ENCODE peak calls at places on chromosomes 1 and 21, in six cellular contexts. One of them, this sample, is unnamed.

GRCh38 chr1:201288007-201288406 is 4.7 kb downstream of the PKP1 start:
- DNase-seq in cardiac fibroblast: no peak
- DNase-seq in AG09319: no peak
- DNase-seq in progenitor cell of endocrine pancreas: no peak
- DNase-seq in Calu3: no peak
- DNase-seq in fibroblast of pulmonary artery: no peak
- DNase-seq in this sample: no peak

GRCh38 chr1:108199231-108199657 is 899 bp downstream of the SLC25A24 start:
- DNase-seq in cardiac fibroblast: peak
- DNase-seq in AG09319: no peak
- DNase-seq in progenitor cell of endocrine pancreas: no peak
- DNase-seq in Calu3: peak
- DNase-seq in fibroblast of pulmonary artery: peak
- DNase-seq in this sample: no peak

GRCh38 chr1:94275116-94275515 is 37.7 kb upstream of the ARHGAP29 start:
- DNase-seq in cardiac fibroblast: peak
- DNase-seq in AG09319: no peak
- DNase-seq in progenitor cell of endocrine pancreas: no peak
- DNase-seq in Calu3: no peak
- DNase-seq in fibroblast of pulmonary artery: peak
- DNase-seq in this sample: no peak

GRCh38 chr1:160575112-160575664 is 4.1 kb downstream of the CD84 start:
- DNase-seq in cardiac fibroblast: no peak
- DNase-seq in AG09319: no peak
- DNase-seq in progenitor cell of endocrine pancreas: no peak
- DNase-seq in Calu3: no peak
- DNase-seq in fibroblast of pulmonary artery: no peak
- DNase-seq in this sample: no peak

GRCh38 chr21:35585155-35585554 is 475.2 kb downstream of the SETD4 start:
- DNase-seq in cardiac fibroblast: no peak
- DNase-seq in AG09319: no peak
- DNase-seq in progenitor cell of endocrine pancreas: no peak
- DNase-seq in Calu3: no peak
- DNase-seq in fibroblast of pulmonary artery: no peak
- DNase-seq in this sample: peak

GRCh38 chr21:29301703-29302102 is 3.0 kb downstream of the BACH1 start:
- DNase-seq in cardiac fibroblast: no peak
- DNase-seq in AG09319: no peak
- DNase-seq in progenitor cell of endocrine pancreas: no peak
- DNase-seq in Calu3: no peak
- DNase-seq in fibroblast of pulmonary artery: no peak
- DNase-seq in this sample: no peak

GRCh38 chr21:41564871-41565281 is 56.9 kb upstream of the TMPRSS2 start:
- DNase-seq in cardiac fibroblast: peak
- DNase-seq in AG09319: peak
- DNase-seq in progenitor cell of endocrine pancreas: no peak
- DNase-seq in Calu3: peak
- DNase-seq in fibroblast of pulmonary artery: peak
- DNase-seq in this sample: no peak

GRCh38 chr1:151539321-151540020 is 638 bp upstream of the TUFT1 start:
- DNase-seq in cardiac fibroblast: peak
- DNase-seq in AG09319: peak
- DNase-seq in progenitor cell of endocrine pancreas: peak
- DNase-seq in Calu3: peak
- DNase-seq in fibroblast of pulmonary artery: peak
- DNase-seq in this sample: peak

GRCh38 chr1:15962671-15963362 is 13.1 kb downstream of the ZBTB17 start:
- DNase-seq in cardiac fibroblast: no peak
- DNase-seq in AG09319: no peak
- DNase-seq in progenitor cell of endocrine pancreas: no peak
- DNase-seq in Calu3: no peak
- DNase-seq in fibroblast of pulmonary artery: no peak
- DNase-seq in this sample: no peak

GRCh38 chr1:213582976-213583567 is 404.7 kb upstream of the PROX1 start:
- DNase-seq in cardiac fibroblast: no peak
- DNase-seq in AG09319: no peak
- DNase-seq in progenitor cell of endocrine pancreas: no peak
- DNase-seq in Calu3: no peak
- DNase-seq in fibroblast of pulmonary artery: no peak
- DNase-seq in this sample: no peak

GRCh38 chr1:240258910-240259309 is 167.2 kb downstream of the FMN2 start:
- DNase-seq in cardiac fibroblast: peak
- DNase-seq in AG09319: peak
- DNase-seq in progenitor cell of endocrine pancreas: no peak
- DNase-seq in Calu3: no peak
- DNase-seq in fibroblast of pulmonary artery: peak
- DNase-seq in this sample: no peak

GRCh38 chr1:32623775-32624174 is 26.6 kb downstream of the ZBTB8OS start:
- DNase-seq in cardiac fibroblast: no peak
- DNase-seq in AG09319: no peak
- DNase-seq in progenitor cell of endocrine pancreas: no peak
- DNase-seq in Calu3: no peak
- DNase-seq in fibroblast of pulmonary artery: no peak
- DNase-seq in this sample: no peak

GRCh38 chr1:202076050-202076511 is 46.6 kb upstream of the GPR37L1 start:
- DNase-seq in cardiac fibroblast: no peak
- DNase-seq in AG09319: no peak
- DNase-seq in progenitor cell of endocrine pancreas: no peak
- DNase-seq in Calu3: no peak
- DNase-seq in fibroblast of pulmonary artery: no peak
- DNase-seq in this sample: no peak

GRCh38 chr21:39085843-39086415 is 97.3 kb downstream of the PSMG1 start:
- DNase-seq in cardiac fibroblast: no peak
- DNase-seq in AG09319: no peak
- DNase-seq in progenitor cell of endocrine pancreas: no peak
- DNase-seq in Calu3: no peak
- DNase-seq in fibroblast of pulmonary artery: no peak
- DNase-seq in this sample: no peak

GRCh38 chr1:44672254-44672955 is 1.9 kb downstream of the TMEM53 start:
- DNase-seq in cardiac fibroblast: no peak
- DNase-seq in AG09319: no peak
- DNase-seq in progenitor cell of endocrine pancreas: no peak
- DNase-seq in Calu3: no peak
- DNase-seq in fibroblast of pulmonary artery: peak
- DNase-seq in this sample: no peak

GRCh38 chr1:172507741-172508140 is 25.2 kb upstream of the SUCO start:
- DNase-seq in cardiac fibroblast: no peak
- DNase-seq in AG09319: no peak
- DNase-seq in progenitor cell of endocrine pancreas: no peak
- DNase-seq in Calu3: no peak
- DNase-seq in fibroblast of pulmonary artery: no peak
- DNase-seq in this sample: no peak

GRCh38 chr1:67281246-67281645 is 26.4 kb upstream of the IL12RB2 start:
- DNase-seq in cardiac fibroblast: no peak
- DNase-seq in AG09319: no peak
- DNase-seq in progenitor cell of endocrine pancreas: no peak
- DNase-seq in Calu3: no peak
- DNase-seq in fibroblast of pulmonary artery: no peak
- DNase-seq in this sample: no peak

GRCh38 chr1:33763406-33763805 is 100.5 kb upstream of the HMGB4 start:
- DNase-seq in cardiac fibroblast: no peak
- DNase-seq in AG09319: no peak
- DNase-seq in progenitor cell of endocrine pancreas: no peak
- DNase-seq in Calu3: no peak
- DNase-seq in fibroblast of pulmonary artery: peak
- DNase-seq in this sample: no peak

GRCh38 chr1:212967767-212968166 is 17.4 kb downstream of the VASH2 start:
- DNase-seq in cardiac fibroblast: peak
- DNase-seq in AG09319: no peak
- DNase-seq in progenitor cell of endocrine pancreas: no peak
- DNase-seq in Calu3: peak
- DNase-seq in fibroblast of pulmonary artery: peak
- DNase-seq in this sample: no peak

GRCh38 chr1:186566140-186566850 is 105.4 kb upstream of the PDC start:
- DNase-seq in cardiac fibroblast: no peak
- DNase-seq in AG09319: no peak
- DNase-seq in progenitor cell of endocrine pancreas: no peak
- DNase-seq in Calu3: no peak
- DNase-seq in fibroblast of pulmonary artery: peak
- DNase-seq in this sample: no peak

GRCh38 chr1:94629259-94630181 is 88.0 kb upstream of the F3 start:
- DNase-seq in cardiac fibroblast: no peak
- DNase-seq in AG09319: no peak
- DNase-seq in progenitor cell of endocrine pancreas: no peak
- DNase-seq in Calu3: no peak
- DNase-seq in fibroblast of pulmonary artery: no peak
- DNase-seq in this sample: no peak

GRCh38 chr1:223074901-223075300 is 68.1 kb downstream of the TLR5 start:
- DNase-seq in cardiac fibroblast: no peak
- DNase-seq in AG09319: no peak
- DNase-seq in progenitor cell of endocrine pancreas: no peak
- DNase-seq in Calu3: no peak
- DNase-seq in fibroblast of pulmonary artery: no peak
- DNase-seq in this sample: no peak

GRCh38 chr1:240244968-240245628 is 153.4 kb downstream of the FMN2 start:
- DNase-seq in cardiac fibroblast: peak
- DNase-seq in AG09319: peak
- DNase-seq in progenitor cell of endocrine pancreas: no peak
- DNase-seq in Calu3: no peak
- DNase-seq in fibroblast of pulmonary artery: peak
- DNase-seq in this sample: no peak

GRCh38 chr1:206074839-206075238 is 21.9 kb downstream of the RHEX start:
- DNase-seq in cardiac fibroblast: no peak
- DNase-seq in AG09319: no peak
- DNase-seq in progenitor cell of endocrine pancreas: no peak
- DNase-seq in Calu3: no peak
- DNase-seq in fibroblast of pulmonary artery: no peak
- DNase-seq in this sample: no peak

GRCh38 chr1:160260436-160261382 is 1.6 kb downstream of the DCAF8 start:
- DNase-seq in cardiac fibroblast: peak
- DNase-seq in AG09319: peak
- DNase-seq in progenitor cell of endocrine pancreas: no peak
- DNase-seq in Calu3: no peak
- DNase-seq in fibroblast of pulmonary artery: peak
- DNase-seq in this sample: no peak

GRCh38 chr1:176338897-176339296 is 124.1 kb upstream of the PAPPA2 start:
- DNase-seq in cardiac fibroblast: no peak
- DNase-seq in AG09319: no peak
- DNase-seq in progenitor cell of endocrine pancreas: no peak
- DNase-seq in Calu3: no peak
- DNase-seq in fibroblast of pulmonary artery: no peak
- DNase-seq in this sample: no peak

GRCh38 chr21:44463716-44464115 is 8.4 kb downstream of the LRRC3 start:
- DNase-seq in cardiac fibroblast: peak
- DNase-seq in AG09319: no peak
- DNase-seq in progenitor cell of endocrine pancreas: no peak
- DNase-seq in Calu3: no peak
- DNase-seq in fibroblast of pulmonary artery: peak
- DNase-seq in this sample: no peak

GRCh38 chr1:234781241-234782056 is 171.5 kb upstream of the IRF2BP2 start:
- DNase-seq in cardiac fibroblast: no peak
- DNase-seq in AG09319: no peak
- DNase-seq in progenitor cell of endocrine pancreas: no peak
- DNase-seq in Calu3: no peak
- DNase-seq in fibroblast of pulmonary artery: no peak
- DNase-seq in this sample: no peak

GRCh38 chr21:45290948-45291612 is 3.4 kb upstream of the POFUT2 start:
- DNase-seq in cardiac fibroblast: peak
- DNase-seq in AG09319: no peak
- DNase-seq in progenitor cell of endocrine pancreas: peak
- DNase-seq in Calu3: no peak
- DNase-seq in fibroblast of pulmonary artery: peak
- DNase-seq in this sample: no peak

GRCh38 chr1:220768127-220768601 is 18.5 kb upstream of the MTARC1 start:
- DNase-seq in cardiac fibroblast: peak
- DNase-seq in AG09319: no peak
- DNase-seq in progenitor cell of endocrine pancreas: no peak
- DNase-seq in Calu3: no peak
- DNase-seq in fibroblast of pulmonary artery: peak
- DNase-seq in this sample: no peak

GRCh38 chr1:54609301-54609921 is 13.9 kb downstream of the FAM151A start:
- DNase-seq in cardiac fibroblast: no peak
- DNase-seq in AG09319: no peak
- DNase-seq in progenitor cell of endocrine pancreas: no peak
- DNase-seq in Calu3: no peak
- DNase-seq in fibroblast of pulmonary artery: no peak
- DNase-seq in this sample: no peak

DNA sequence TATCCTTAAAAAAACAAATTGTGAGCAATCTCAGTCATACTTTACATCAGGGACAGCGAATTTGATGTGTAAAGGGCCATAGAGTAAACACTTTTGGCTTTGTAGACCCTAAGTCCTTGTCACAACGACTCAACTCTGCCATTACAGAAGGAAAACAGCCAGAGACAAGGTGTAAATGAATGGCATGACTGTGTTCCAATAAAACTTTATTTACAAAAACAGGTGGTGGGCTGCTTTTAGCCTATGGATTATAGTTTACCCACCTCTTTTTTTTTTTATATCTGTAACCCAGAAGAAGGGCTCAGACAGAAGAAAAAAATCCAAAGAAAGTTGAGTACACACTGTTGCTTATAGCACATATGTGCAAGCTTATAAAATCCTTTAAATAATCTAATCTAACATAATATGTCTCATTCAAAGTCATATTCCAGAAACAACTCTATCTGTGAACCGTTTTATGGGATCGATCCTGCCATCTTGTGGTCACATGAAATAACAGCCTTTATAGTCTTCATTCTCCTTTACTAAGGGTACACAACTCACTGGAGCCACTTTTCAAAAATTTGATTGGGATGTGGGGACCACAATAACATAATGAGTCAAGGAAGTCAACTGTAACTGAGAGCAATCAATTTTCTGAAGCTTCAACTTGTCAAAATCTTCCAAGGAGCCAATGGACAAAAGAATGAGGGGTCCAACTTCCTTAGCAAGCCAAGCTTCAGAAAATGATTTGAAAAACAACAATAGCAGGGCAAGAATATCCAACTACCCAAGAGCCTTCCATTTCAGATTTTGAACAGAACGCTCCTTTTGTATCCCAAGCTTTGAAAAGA is 142.2 kb upstream of the KRTAP19-8 start:
- DNase-seq in cardiac fibroblast: peak
- DNase-seq in AG09319: no peak
- DNase-seq in progenitor cell of endocrine pancreas: no peak
- DNase-seq in Calu3: peak
- DNase-seq in fibroblast of pulmonary artery: peak
- DNase-seq in this sample: peak
- TF ChIP-seq CTCF in cardiac fibroblast: peak
- TF ChIP-seq CTCF in AG09319: peak
- TF ChIP-seq CTCF in progenitor cell of endocrine pancreas: peak
- TF ChIP-seq CTCF in Calu3: no peak
- TF ChIP-seq CTCF in fibroblast of pulmonary artery: peak
- TF ChIP-seq CTCF in this sample: peak

GRCh38 chr1:25837253-25837875 is 17.6 kb downstream of the MTFR1L start:
- DNase-seq in cardiac fibroblast: peak
- DNase-seq in AG09319: no peak
- DNase-seq in progenitor cell of endocrine pancreas: no peak
- DNase-seq in Calu3: no peak
- DNase-seq in fibroblast of pulmonary artery: peak
- DNase-seq in this sample: no peak
- TF ChIP-seq CTCF in cardiac fibroblast: peak
- TF ChIP-seq CTCF in AG09319: peak
- TF ChIP-seq CTCF in progenitor cell of endocrine pancreas: peak
- TF ChIP-seq CTCF in Calu3: no peak
- TF ChIP-seq CTCF in fibroblast of pulmonary artery: peak
- TF ChIP-seq CTCF in this sample: peak

GRCh38 chr1:84689514-84690396 is 506 bp downstream of the SSX2IP start:
- DNase-seq in cardiac fibroblast: peak
- DNase-seq in AG09319: no peak
- DNase-seq in progenitor cell of endocrine pancreas: no peak
- DNase-seq in Calu3: peak
- DNase-seq in fibroblast of pulmonary artery: peak
- DNase-seq in this sample: no peak
- TF ChIP-seq CTCF in cardiac fibroblast: peak
- TF ChIP-seq CTCF in AG09319: peak
- TF ChIP-seq CTCF in progenitor cell of endocrine pancreas: peak
- TF ChIP-seq CTCF in Calu3: peak
- TF ChIP-seq CTCF in fibroblast of pulmonary artery: peak
- TF ChIP-seq CTCF in this sample: peak

GRCh38 chr1:154260127-154260526 is 12.3 kb upstream of the HAX1 start:
- DNase-seq in cardiac fibroblast: no peak
- DNase-seq in AG09319: no peak
- DNase-seq in progenitor cell of endocrine pancreas: no peak
- DNase-seq in Calu3: no peak
- DNase-seq in fibroblast of pulmonary artery: no peak
- DNase-seq in this sample: no peak
- TF ChIP-seq CTCF in cardiac fibroblast: no peak
- TF ChIP-seq CTCF in AG09319: no peak
- TF ChIP-seq CTCF in progenitor cell of endocrine pancreas: no peak
- TF ChIP-seq CTCF in Calu3: no peak
- TF ChIP-seq CTCF in fibroblast of pulmonary artery: no peak
- TF ChIP-seq CTCF in this sample: no peak

This sample was measured in GM13977.